ENCODE peak calls at places on chromosomes 16 and 17, in four cellular contexts. S is HepG2, U is K562, P is GM12878. O is an unnamed sample.

GRCh38 chr17:51419476-51419875 is 159.1 kb downstream of the UTP18 start:
- DNase-seq in S (no peak), U (no peak), P (no peak), O (no peak)

GRCh38 chr17:18958611-18959010 is 6.6 kb downstream of the SLC5A10 start:
- DNase-seq in S (no peak), U (no peak), P (no peak), O (no peak)

GRCh38 chr16:275041-275621 is 613 bp downstream of the RGS11 start:
- DNase-seq in S (no peak), U (no peak), P (no peak), O (no peak)

GRCh38 chr17:38898291-38898679 is 27.1 kb upstream of the LASP1NB start:
- DNase-seq in S (no peak), U (no peak), P (no peak), O (no peak)

GRCh38 chr17:72421128-72422092 is 300.6 kb downstream of the SOX9 start:
- DNase-seq in S (peak; percentile 99), U (peak; percentile 3), P (peak; percentile 94), O (no peak)

GRCh38 chr16:73082608-73083007 is 34.7 kb upstream of the ZFHX3 start:
- DNase-seq in S (peak; percentile 37), U (no peak), P (no peak), O (no peak)

GRCh38 chr17:1227917-1228751 is 42.1 kb upstream of the BHLHA9 start:
- DNase-seq in S (no peak), U (no peak), P (peak; percentile 32), O (no peak)

GRCh38 chr17:2241823-2242222 is 61.8 kb downstream of the SMG6 start:
- DNase-seq in S (no peak), U (no peak), P (no peak), O (no peak)

GRCh38 chr17:31130286-31131224 is 35.8 kb downstream of the NF1 start:
- DNase-seq in S (no peak), U (no peak), P (no peak), O (no peak)

GRCh38 chr17:74380086-74380958 is 13.0 kb downstream of the GPR142 start:
- DNase-seq in S (no peak), U (no peak), P (no peak), O (no peak)

GRCh38 chr17:82716383-82717181 is at the start of gene FN3KRP:
- DNase-seq in S (peak; percentile 92), U (peak; percentile 98), P (peak; percentile 67), O (peak; percentile 100)

GRCh38 chr17:26818736-26819135 is 475.2 kb upstream of the WSB1 start:
- DNase-seq in S (peak; percentile 7), U (no peak), P (no peak), O (no peak)

GRCh38 chr16:67055712-67056487 is 27.0 kb downstream of the CBFB start:
- DNase-seq in S (peak; percentile 29), U (peak; percentile 57), P (no peak), O (no peak)

GRCh38 chr17:81514735-81515529 is 2.3 kb upstream of the ACTG1 start:
- DNase-seq in S (peak; percentile 73), U (peak; percentile 51), P (no peak), O (peak; percentile 63)

GRCh38 chr16:51049276-51049675 is 101.8 kb downstream of the SALL1 start:
- DNase-seq in S (no peak), U (no peak), P (no peak), O (no peak)

GRCh38 chr16:85393674-85394510 is 219.2 kb upstream of the GSE1 start:
- DNase-seq in S (no peak), U (peak; percentile 86), P (no peak), O (peak; percentile 89)

GRCh38 chr17:75635610-75636202 is 2.5 kb downstream of the SMIM5 start:
- DNase-seq in S (no peak), U (no peak), P (no peak), O (no peak)

GRCh38 chr16:1543085-1543896 is 9.8 kb downstream of the TMEM204 start:
- DNase-seq in S (peak; percentile 39), U (peak; percentile 80), P (peak; percentile 20), O (peak; percentile 56)

GRCh38 chr17:17484451-17484899 is 7.7 kb downstream of the MED9 start:
- DNase-seq in S (no peak), U (no peak), P (no peak), O (no peak)

GRCh38 chr17:58789831-58790230 is 34.2 kb downstream of the PPM1E start:
- DNase-seq in S (no peak), U (no peak), P (no peak), O (no peak)

GRCh38 chr17:10290046-10290445 is 82.8 kb downstream of the MYH13 start:
- DNase-seq in S (no peak), U (no peak), P (no peak), O (no peak)

GRCh38 chr17:80799553-80800403 is 191.9 kb upstream of the CHMP6 start:
- DNase-seq in S (no peak), U (no peak), P (no peak), O (no peak)

GRCh38 chr16:47565454-47565853 is 104.3 kb downstream of the PHKB start:
- DNase-seq in S (no peak), U (peak; percentile 25), P (no peak), O (no peak)

GRCh38 chr17:48043171-48043570 is 5.0 kb upstream of the NFE2L1 start:
- DNase-seq in S (no peak), U (no peak), P (no peak), O (no peak)

GRCh38 chr16:78432451-78432850 is 333.0 kb downstream of the WWOX start:
- DNase-seq in S (no peak), U (no peak), P (no peak), O (no peak)

GRCh38 chr16:78430281-78430680 is 330.8 kb downstream of the WWOX start:
- DNase-seq in S (no peak), U (no peak), P (no peak), O (no peak)

GRCh38 chr16:78431701-78432100 is 332.2 kb downstream of the WWOX start:
- DNase-seq in S (no peak), U (no peak), P (no peak), O (no peak)

GRCh38 chr16:78425957-78426590 is 326.6 kb downstream of the WWOX start:
- DNase-seq in S (no peak), U (no peak), P (no peak), O (peak; percentile 46)

GRCh38 chr16:78428193-78428592 is 328.7 kb downstream of the WWOX start:
- DNase-seq in S (no peak), U (peak; percentile 81), P (no peak), O (no peak)
- TF ChIP-seq FOXK2 in S (no peak), U (no peak), P (no peak), O (no peak)

DNA sequence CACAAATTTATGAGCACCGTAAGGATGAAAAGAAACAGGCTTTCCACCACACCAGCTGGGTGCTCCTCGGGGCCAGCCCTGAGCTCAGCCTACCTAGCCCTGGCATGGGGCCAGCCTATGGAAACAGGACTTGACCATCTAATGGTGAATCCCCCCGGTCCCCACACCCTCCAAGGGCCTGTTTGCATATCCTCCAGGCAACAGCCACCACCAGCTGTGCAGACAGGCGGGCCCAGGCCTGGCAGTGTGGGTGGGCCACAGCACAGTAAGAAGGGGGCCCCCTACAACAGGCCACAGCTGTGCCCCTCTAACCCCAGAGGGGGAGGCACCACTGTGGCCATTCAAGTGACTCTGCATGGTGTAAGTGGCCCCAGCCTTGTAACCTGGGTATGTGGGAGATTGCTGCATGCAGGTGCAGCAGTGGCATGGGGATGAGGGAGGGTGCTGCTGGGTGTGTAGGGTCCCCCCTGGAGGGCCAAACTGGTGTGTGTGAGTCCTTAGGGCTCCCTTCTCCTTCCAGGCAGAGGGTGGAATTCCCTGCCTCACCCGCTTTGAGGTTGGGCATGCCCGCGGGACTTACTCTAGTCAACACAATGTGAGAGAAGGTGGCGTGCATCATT is 148.2 kb downstream of the C16orf78 start:
- DNase-seq in S (no peak), U (no peak), P (no peak), O (no peak)
- TF ChIP-seq FOXM1 in S (no peak), U (no peak), P (no peak), O (no peak)

GRCh38 chr17:3771140-3771539 is 29.8 kb downstream of the ITGAE start:
- DNase-seq in S (no peak), U (no peak), P (no peak), O (no peak)

GRCh38 chr17:3770471-3770870 is 30.5 kb downstream of the ITGAE start:
- DNase-seq in S (no peak), U (no peak), P (no peak), O (no peak)

GRCh38 chr17:3773966-3774365 is 27.0 kb downstream of the ITGAE start:
- DNase-seq in S (no peak), U (no peak), P (no peak), O (no peak)

GRCh38 chr17:3772764-3773163 is 28.2 kb downstream of the ITGAE start:
- DNase-seq in S (peak; percentile 69), U (no peak), P (no peak), O (no peak)

GRCh38 chr17:3773511-3773910 is 27.5 kb downstream of the ITGAE start:
- DNase-seq in S (no peak), U (no peak), P (no peak), O (no peak)
- TF ChIP-seq FOXK2 in S (no peak), U (no peak), P (no peak), O (no peak)

GRCh38 chr17:9175700-9176467 is 154.6 kb downstream of the NTN1 start:
- DNase-seq in S (no peak), U (peak; percentile 2), P (no peak), O (no peak)
- TF ChIP-seq FOXM1 in S (no peak), U (no peak), P (no peak), O (no peak)

GRCh38 chr17:13597723-13598347 is 3.9 kb downstream of the HS3ST3A1 start:
- DNase-seq in S (peak; percentile 45), U (peak; percentile 61), P (no peak), O (no peak)
- TF ChIP-seq FOXK2 in S (no peak), U (no peak), P (no peak), O (no peak)

GRCh38 chr17:57408064-57408811 is 151.9 kb downstream of the MSI2 start:
- DNase-seq in S (peak; percentile 86), U (no peak), P (peak; percentile 46), O (no peak)
- TF ChIP-seq FOXM1 in S (no peak), U (no peak), P (no peak), O (no peak)

GRCh38 chr16:76607317-76607716 is 330.1 kb downstream of the CNTNAP4 start:
- DNase-seq in S (no peak), U (no peak), P (no peak), O (no peak)

GRCh38 chr16:76614255-76614654 is 337.1 kb downstream of the CNTNAP4 start:
- DNase-seq in S (no peak), U (no peak), P (no peak), O (no peak)

DNA sequence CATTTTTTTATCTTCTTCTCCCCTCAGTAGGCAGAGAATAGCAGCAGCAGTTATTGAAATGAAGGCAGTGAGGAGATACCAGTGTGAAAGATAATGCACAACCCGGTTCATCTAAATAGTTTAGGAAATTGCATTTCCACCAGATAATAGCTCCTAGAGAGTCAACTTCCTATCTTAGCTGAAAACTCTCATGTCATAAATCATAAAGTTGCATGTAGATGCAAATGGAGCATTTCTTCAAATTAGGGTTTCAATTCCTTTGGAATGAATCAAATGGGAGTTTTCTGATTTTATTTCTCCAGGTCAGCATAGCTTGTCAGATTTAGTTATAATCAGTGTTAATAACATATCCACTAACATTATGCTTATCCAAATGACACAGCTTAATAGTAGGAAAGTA is 335.3 kb downstream of the CNTNAP4 start:
- DNase-seq in S (no peak), U (no peak), P (no peak), O (no peak)
- TF ChIP-seq FOXK2 in S (no peak), U (no peak), P (no peak), O (no peak)